ENCODE peak calls at places on chromosomes 5 and 9, in eight cellular contexts. Z is A549; T is IMR-90; U is naive thymus-derived CD4-positive, alpha-beta T cell; Q is thyroid gland; E is mesendoderm; G is psoas muscle; V is Peyer's patch. L is an unnamed sample.
A peak's percentile ranks its signal among the peaks of the same experiment; 100 is the strongest.

GRCh38 chr9:17229945-17230560 is 95.2 kb downstream of the CNTLN start:
- DNase-seq in Z (no peak), T (no peak), U (no peak), Q (no peak), E (peak; percentile 9), G (no peak), V (no peak), L (no peak)

GRCh38 chr9:34554211-34555001 is 31.6 kb upstream of the ENHO start:
- DNase-seq in Z (no peak), T (no peak), U (no peak), Q (peak; percentile 1), E (peak; percentile 47), G (peak; percentile 50), V (no peak), L (no peak)

GRCh38 chr5:77210091-77211012 is at the start of gene PDE8B:
- DNase-seq in Z (peak; percentile 30), T (no peak), U (no peak), Q (peak; percentile 63), E (no peak), G (no peak), V (peak; percentile 48), L (no peak)

GRCh38 chr9:15785584-15785983 is 232.7 kb downstream of the CCDC171 start:
- DNase-seq in Z (no peak), T (no peak), U (no peak), Q (no peak), E (no peak), G (no peak), V (no peak), L (no peak)

GRCh38 chr5:35246928-35247644 is 16.8 kb upstream of the PRLR start:
- DNase-seq in Z (no peak), T (no peak), U (no peak), Q (no peak), E (no peak), G (no peak), V (no peak), L (no peak)

GRCh38 chr5:110884005-110884404 is 145.2 kb downstream of the SLC25A46 start:
- DNase-seq in Z (no peak), T (peak; percentile 48), U (no peak), Q (no peak), E (no peak), G (no peak), V (no peak), L (no peak)

GRCh38 chr5:145237843-145238242 is 597.3 kb downstream of the PRELID2 start:
- DNase-seq in Z (no peak), T (peak; percentile 24), U (no peak), Q (no peak), E (peak; percentile 88), G (no peak), V (no peak), L (no peak)

GRCh38 chr5:177508217-177508611 is 1.4 kb downstream of the DOK3 start:
- DNase-seq in Z (no peak), T (no peak), U (no peak), Q (no peak), E (no peak), G (no peak), V (no peak), L (no peak)

GRCh38 chr5:55665065-55665464 is 47.1 kb downstream of the SLC38A9 start:
- DNase-seq in Z (no peak), T (no peak), U (no peak), Q (no peak), E (no peak), G (peak; percentile 59), V (no peak), L (no peak)

GRCh38 chr5:149228610-149229297 is 42.9 kb upstream of the AFAP1L1 start:
- DNase-seq in Z (peak; percentile 74), T (peak; percentile 92), U (no peak), Q (peak; percentile 22), E (peak; percentile 80), G (no peak), V (no peak), L (no peak)

GRCh38 chr5:176436641-176437040 is 11.5 kb upstream of the FAF2 start:
- DNase-seq in Z (no peak), T (peak; percentile 88), U (no peak), Q (no peak), E (no peak), G (no peak), V (no peak), L (no peak)

GRCh38 chr5:25570067-25570583 is 925.3 kb upstream of the CDH10 start:
- DNase-seq in Z (no peak), T (no peak), U (no peak), Q (no peak), E (peak; percentile 31), G (no peak), V (no peak), L (no peak)

GRCh38 chr9:108290839-108291585 is 564.8 kb downstream of the ACTL7B start:
- DNase-seq in Z (no peak), T (no peak), U (no peak), Q (no peak), E (no peak), G (no peak), V (no peak), L (no peak)

GRCh38 chr5:98121036-98121936 is 652.2 kb upstream of the RGMB start:
- DNase-seq in Z (no peak), T (no peak), U (no peak), Q (no peak), E (peak; percentile 24), G (no peak), V (no peak), L (no peak)

GRCh38 chr5:132237141-132237540 is 9.5 kb upstream of the P4HA2 start:
- DNase-seq in Z (no peak), T (peak; percentile 39), U (no peak), Q (no peak), E (peak; percentile 49), G (no peak), V (peak; percentile 34), L (no peak)

GRCh38 chr9:104802906-104803305 is 39.0 kb downstream of the NIPSNAP3B start:
- DNase-seq in Z (no peak), T (no peak), U (no peak), Q (no peak), E (no peak), G (no peak), V (no peak), L (no peak)

GRCh38 chr9:87119328-87119881 is 172.1 kb upstream of the GAS1 start:
- DNase-seq in Z (no peak), T (peak; percentile 84), U (no peak), Q (peak; percentile 76), E (no peak), G (peak; percentile 46), V (no peak), L (no peak)

GRCh38 chr5:67921004-67921601 is 294.5 kb upstream of the PIK3R1 start:
- DNase-seq in Z (no peak), T (no peak), U (no peak), Q (no peak), E (no peak), G (no peak), V (no peak), L (no peak)

GRCh38 chr5:142095651-142096330 is 12.8 kb upstream of the NDFIP1 start:
- DNase-seq in Z (no peak), T (no peak), U (peak; percentile 95), Q (peak; percentile 87), E (no peak), G (no peak), V (no peak), L (peak; percentile 68)

GRCh38 chr5:147467973-147468508 is 41.8 kb downstream of the DPYSL3 start:
- DNase-seq in Z (no peak), T (peak; percentile 43), U (no peak), Q (no peak), E (no peak), G (no peak), V (no peak), L (no peak)

GRCh38 chr9:2742214-2742613 is 24.9 kb downstream of the KCNV2 start:
- DNase-seq in Z (no peak), T (no peak), U (no peak), Q (no peak), E (no peak), G (no peak), V (no peak), L (no peak)

GRCh38 chr9:114051706-114052105 is 26.4 kb downstream of the AMBP start:
- DNase-seq in Z (no peak), T (no peak), U (no peak), Q (no peak), E (no peak), G (no peak), V (no peak), L (no peak)

GRCh38 chr9:5611321-5612186 is 17.4 kb upstream of the RIC1 start:
- DNase-seq in Z (no peak), T (no peak), U (no peak), Q (no peak), E (no peak), G (no peak), V (no peak), L (no peak)

GRCh38 chr9:86079421-86080111 is 19.8 kb downstream of the GOLM1 start:
- DNase-seq in Z (no peak), T (no peak), U (no peak), Q (no peak), E (peak; percentile 25), G (no peak), V (no peak), L (no peak)

GRCh38 chr9:127910613-127911205 is 6.1 kb downstream of the ST6GALNAC4 start:
- DNase-seq in Z (no peak), T (peak; percentile 47), U (no peak), Q (no peak), E (peak; percentile 59), G (peak; percentile 46), V (no peak), L (no peak)
- H3K4me1 ChIP-seq in Z (peaks cover 22% of the 10 kb centered on the region), T (peaks cover 5% of the 10 kb centered on the region), U (peaks cover 33% of the 10 kb centered on the region), Q (peaks cover 19% of the 10 kb centered on the region), E (no peaks in the 10 kb centered on the region), G (peaks cover 8% of the 10 kb centered on the region), V (peaks cover 39% of the 10 kb centered on the region), L (peaks cover 21% of the 10 kb centered on the region)

DNA sequence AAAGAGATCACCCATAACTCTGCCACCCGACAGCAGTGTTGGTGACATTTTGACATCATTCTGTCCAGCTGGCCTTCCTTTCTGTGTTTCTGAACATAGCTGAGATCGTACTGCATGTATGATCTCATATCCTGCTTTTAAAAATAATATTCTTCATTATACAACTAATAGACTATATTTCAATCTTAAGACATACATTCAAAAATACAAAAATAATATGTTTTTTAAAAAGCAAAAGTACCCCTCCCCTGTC is 47.7 kb upstream of the RPL26L1 start:
- DNase-seq in Z (no peak), T (no peak), U (no peak), Q (no peak), E (no peak), G (no peak), V (no peak), L (no peak)
- H3K27ac ChIP-seq in Z (peak overlapping the region; percentile 98), T (peak overlapping the region; percentile 91), U (no peak overlapping the region), Q (peak overlapping the region; percentile 28), E (no peak overlapping the region), G (no peak overlapping the region), V (peak overlapping the region; percentile 32), L (no peak overlapping the region)

GRCh38 chr9:90803860-90804593 is 2.4 kb downstream of the SYK start:
- DNase-seq in Z (no peak), T (no peak), U (no peak), Q (no peak), E (no peak), G (no peak), V (no peak), L (no peak)
- H3K4me1 ChIP-seq in Z (peaks cover 5% of the 10 kb centered on the region), T (no peaks in the 10 kb centered on the region), U (no peaks in the 10 kb centered on the region), Q (peaks cover 50% of the 10 kb centered on the region), E (no peaks in the 10 kb centered on the region), G (peaks cover 10% of the 10 kb centered on the region), V (peaks cover 16% of the 10 kb centered on the region), L (peaks cover 5% of the 10 kb centered on the region)

DNA sequence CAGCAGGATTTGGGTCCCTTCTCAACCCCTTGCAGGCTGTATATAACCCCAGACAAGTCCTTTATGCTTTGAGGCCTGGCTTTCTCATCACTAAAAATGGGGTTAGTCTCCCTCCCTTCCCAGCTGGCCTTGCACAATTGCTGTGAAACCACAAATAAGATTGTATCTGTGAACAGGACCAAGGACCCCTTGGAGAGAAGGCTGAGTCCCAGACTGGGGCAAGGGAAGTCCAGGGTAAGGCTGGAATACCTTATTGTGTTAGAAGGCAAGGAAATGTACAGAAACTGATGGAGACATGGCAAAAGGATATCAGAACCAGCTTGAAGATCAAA is 11.4 kb downstream of the MACROH2A1 start:
- DNase-seq in Z (no peak), T (no peak), U (no peak), Q (no peak), E (no peak), G (no peak), V (no peak), L (no peak)
- H3K27ac ChIP-seq in Z (peak overlapping the region; percentile 61), T (no peak overlapping the region), U (no peak overlapping the region), Q (no peak overlapping the region), E (no peak overlapping the region), G (peak overlapping the region; percentile 69), V (peak overlapping the region; percentile 54), L (no peak overlapping the region)